ENCODE peak calls at places on chromosomes 12 and 14, in four cellular contexts. One of them, this sample, is unnamed.

GRCh38 chr12:78229491-78230209 is 399.0 kb downstream of the NAV3 start:
- DNase-seq in foreskin fibroblast: peak
- DNase-seq in Daoy: peak
- DNase-seq in cardiac muscle cell: peak
- DNase-seq in this sample: peak

GRCh38 chr12:131017477-131017991 is 63.8 kb downstream of the ADGRD1 start:
- DNase-seq in cardiac muscle cell: no peak
- DNase-seq in foreskin fibroblast: no peak
- DNase-seq in Daoy: no peak
- DNase-seq in this sample: no peak

GRCh38 chr14:90509403-90509802 is 112.6 kb downstream of the CALM1 start:
- DNase-seq in cardiac muscle cell: no peak
- DNase-seq in foreskin fibroblast: no peak
- DNase-seq in Daoy: no peak
- DNase-seq in this sample: peak

GRCh38 chr12:67220065-67220464 is 49.1 kb upstream of the CAND1 start:
- DNase-seq in cardiac muscle cell: no peak
- DNase-seq in Daoy: peak
- DNase-seq in foreskin fibroblast: no peak
- DNase-seq in this sample: peak

GRCh38 chr12:14482361-14482760 is 85.3 kb downstream of the PLBD1 start:
- DNase-seq in foreskin fibroblast: no peak
- DNase-seq in cardiac muscle cell: no peak
- DNase-seq in Daoy: no peak
- DNase-seq in this sample: no peak

GRCh38 chr14:103500148-103500990 is 22.3 kb downstream of the CKB start:
- DNase-seq in Daoy: peak
- DNase-seq in cardiac muscle cell: peak
- DNase-seq in foreskin fibroblast: peak
- DNase-seq in this sample: peak

GRCh38 chr12:46442723-46443122 is 70.2 kb upstream of the SLC38A2 start:
- DNase-seq in cardiac muscle cell: no peak
- DNase-seq in foreskin fibroblast: no peak
- DNase-seq in Daoy: no peak
- DNase-seq in this sample: peak

GRCh38 chr12:49983892-49984291 is 11.1 kb downstream of the AQP6 start:
- DNase-seq in cardiac muscle cell: peak
- DNase-seq in foreskin fibroblast: peak
- DNase-seq in Daoy: peak
- DNase-seq in this sample: peak